ENCODE peak calls at places on chromosomes 4 and X, in four cellular contexts. B, D, Q and I are unnamed samples.

GRCh38 chrX:115560211-115560977 is 580 bp upstream of the PLS3 start:
- DNase-seq in B (peak; percentile 66), D (no peak), Q (peak; percentile 61), I (no peak)

GRCh38 chr4:162163892-162164759 is at the start of gene FSTL5:
- DNase-seq in D (peak; percentile 54), Q (peak; percentile 74), B (peak; percentile 45), I (no peak)

GRCh38 chr4:137664416-137664815 is 132.1 kb upstream of the PCDH18 start:
- DNase-seq in Q (no peak), D (no peak), B (peak; percentile 33), I (no peak)

GRCh38 chrX:41781500-41781899 is 57.5 kb downstream of the GPR82 start:
- DNase-seq in Q (peak; percentile 41), D (no peak), B (peak; percentile 49), I (no peak)

GRCh38 chrX:57286507-57287251 is at the start of gene FAAH2:
- DNase-seq in B (no peak), D (peak; percentile 21), Q (no peak), I (no peak)

GRCh38 chrX:70398899-70399298 is 24.2 kb upstream of the GDPD2 start:
- DNase-seq in Q (peak; percentile 3), B (peak; percentile 62), D (no peak), I (no peak)

GRCh38 chr4:98720871-98721480 is 62.6 kb upstream of the TSPAN5 start:
- DNase-seq in D (no peak), Q (peak; percentile 14), B (no peak), I (no peak)

GRCh38 chr4:118180776-118181175 is 146.5 kb downstream of the NDST3 start:
- DNase-seq in Q (no peak), D (no peak), B (no peak), I (no peak)

GRCh38 chrX:40169193-40170086 is 71.7 kb upstream of the BCOR start:
- DNase-seq in D (peak; percentile 66), Q (peak; percentile 77), B (peak; percentile 83), I (no peak)

GRCh38 chr4:140154572-140154891 is 548 bp upstream of the MAML3 start:
- DNase-seq in B (no peak), Q (no peak), D (no peak), I (no peak)

GRCh38 chrX:48025561-48025960 is 18.8 kb downstream of the SPACA5 start:
- DNase-seq in B (peak; percentile 71), Q (peak; percentile 54), D (no peak), I (no peak)

GRCh38 chr4:113405874-113406722 is 355.4 kb downstream of the CAMK2D start:
- DNase-seq in Q (no peak), D (no peak), B (no peak), I (no peak)

GRCh38 chr4:109433281-109434006 is at the start of gene SEC24B:
- DNase-seq in D (peak; percentile 94), B (peak; percentile 83), Q (peak; percentile 73), I (no peak)

DNA sequence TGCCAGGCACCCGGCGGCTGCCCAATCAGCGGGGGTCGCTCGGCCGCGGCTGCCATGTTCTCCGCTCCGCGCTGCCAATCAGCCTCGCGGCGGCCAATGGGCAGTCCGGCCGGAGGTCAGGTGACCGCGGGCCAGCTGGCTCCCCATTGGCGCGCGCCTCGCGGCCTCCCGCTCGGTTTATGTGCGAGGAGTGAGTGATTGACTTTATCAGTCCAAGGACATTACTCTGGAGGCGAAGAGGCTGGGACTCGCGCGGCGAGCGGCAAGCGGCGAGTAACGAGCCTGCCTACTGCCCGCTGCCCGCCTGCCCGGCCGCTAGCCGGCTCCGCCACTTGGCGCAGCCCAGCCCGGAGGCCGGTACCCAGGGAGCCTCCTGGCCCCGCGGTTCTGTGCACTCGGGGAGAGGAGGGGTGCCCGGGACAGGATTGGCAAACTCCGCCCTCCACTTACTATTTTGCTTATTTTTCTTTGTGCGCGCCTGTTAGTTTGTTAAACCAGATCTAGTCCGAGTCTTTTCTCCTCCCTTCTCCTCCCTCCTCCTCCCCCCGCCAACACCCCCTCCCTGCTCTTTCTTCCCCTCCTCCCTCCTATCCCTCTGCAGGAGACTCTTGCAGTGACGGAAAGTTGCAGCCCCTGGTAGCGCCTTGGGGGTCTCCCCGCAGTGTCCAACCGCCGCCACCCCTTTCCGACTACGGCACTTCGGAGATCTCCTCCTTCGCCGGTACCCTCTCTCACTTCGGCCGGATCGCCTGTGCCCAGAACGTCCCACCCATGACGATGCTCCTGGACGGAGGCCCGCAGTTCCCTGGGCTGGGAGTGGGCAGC is at the start of gene ZIC3:
- DNase-seq in B (peak; percentile 45), D (peak; percentile 82), Q (peak; percentile 3), I (no peak)
- H3K4me3 ChIP-seq in B (peak within 1 kb of the TSS; percentile 55), D (peak within 1 kb of the TSS; percentile 73), Q (peak within 1 kb of the TSS; percentile 46), I (peak within 1 kb of the TSS; percentile 29)

DNA sequence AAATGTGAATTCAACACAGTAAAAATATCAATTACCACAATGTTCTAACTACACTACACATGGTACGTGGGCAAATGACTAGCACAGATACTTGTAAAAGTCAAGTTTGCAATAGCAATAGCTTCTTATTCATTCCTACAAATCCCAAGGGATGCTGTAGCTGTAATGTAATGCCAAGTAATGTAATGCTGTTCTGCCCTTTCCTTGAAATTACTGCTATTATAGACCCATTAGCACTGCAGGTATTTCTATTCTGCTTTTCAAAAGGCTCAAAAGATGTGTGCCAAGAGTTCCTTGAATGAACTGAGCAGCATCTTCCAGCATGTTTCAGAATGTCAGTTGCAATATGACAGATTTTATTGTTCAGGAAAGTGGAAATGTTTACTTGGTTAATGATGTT is 129.9 kb upstream of the BANK1 start:
- DNase-seq in Q (no peak), B (no peak), D (no peak), I (no peak)
- H3K4me3 ChIP-seq in Q (no peak overlapping the region), B (no peak overlapping the region), D (no peak overlapping the region), I (no peak overlapping the region)

GRCh38 chr4:13546374-13546854 is 2.1 kb upstream of the NKX3-2 start:
- DNase-seq in D (no peak), Q (no peak), B (no peak), I (no peak)

GRCh38 chr4:13548984-13549546 is 4.8 kb upstream of the NKX3-2 start:
- DNase-seq in Q (peak; percentile 68), B (peak; percentile 87), D (peak; percentile 83), I (no peak)

GRCh38 chr4:13546855-13547562 is 2.7 kb upstream of the NKX3-2 start:
- DNase-seq in D (no peak), Q (no peak), B (no peak), I (no peak)

GRCh38 chr4:13547563-13548041 is 3.3 kb upstream of the NKX3-2 start:
- DNase-seq in D (no peak), B (no peak), Q (no peak), I (no peak)

GRCh38 chr4:13548059-13548983 is 4.0 kb upstream of the NKX3-2 start:
- DNase-seq in Q (no peak), B (no peak), D (no peak), I (no peak)
- H3K4me3 ChIP-seq in Q (peak overlapping the region; percentile 5), B (peak overlapping the region; percentile 38), D (peak overlapping the region; percentile 52), I (no peak overlapping the region)

DNA sequence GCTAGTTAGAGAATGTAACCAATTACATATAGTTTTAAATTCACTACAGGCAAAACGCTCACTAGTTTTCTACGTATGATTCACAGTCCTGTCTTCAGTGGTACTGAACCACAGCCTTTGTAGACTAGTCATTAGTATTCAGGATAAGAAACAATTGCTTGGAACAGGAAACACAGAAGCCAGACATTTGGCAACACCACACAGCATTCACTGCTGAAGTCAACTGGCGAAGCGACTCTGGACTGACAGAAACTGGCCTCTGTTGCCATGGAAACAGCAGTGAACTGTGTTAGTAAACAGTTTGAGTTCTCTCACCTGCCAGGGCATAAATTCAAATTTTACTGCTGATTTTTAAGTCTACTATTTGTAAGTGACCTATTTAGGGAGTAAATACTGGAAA is 57.6 kb downstream of the MAPK10 start:
- DNase-seq in D (no peak), Q (no peak), B (peak; percentile 92), I (no peak)
- H3K4me3 ChIP-seq in D (no peak overlapping the region), Q (no peak overlapping the region), B (no peak overlapping the region), I (no peak overlapping the region)

DNA sequence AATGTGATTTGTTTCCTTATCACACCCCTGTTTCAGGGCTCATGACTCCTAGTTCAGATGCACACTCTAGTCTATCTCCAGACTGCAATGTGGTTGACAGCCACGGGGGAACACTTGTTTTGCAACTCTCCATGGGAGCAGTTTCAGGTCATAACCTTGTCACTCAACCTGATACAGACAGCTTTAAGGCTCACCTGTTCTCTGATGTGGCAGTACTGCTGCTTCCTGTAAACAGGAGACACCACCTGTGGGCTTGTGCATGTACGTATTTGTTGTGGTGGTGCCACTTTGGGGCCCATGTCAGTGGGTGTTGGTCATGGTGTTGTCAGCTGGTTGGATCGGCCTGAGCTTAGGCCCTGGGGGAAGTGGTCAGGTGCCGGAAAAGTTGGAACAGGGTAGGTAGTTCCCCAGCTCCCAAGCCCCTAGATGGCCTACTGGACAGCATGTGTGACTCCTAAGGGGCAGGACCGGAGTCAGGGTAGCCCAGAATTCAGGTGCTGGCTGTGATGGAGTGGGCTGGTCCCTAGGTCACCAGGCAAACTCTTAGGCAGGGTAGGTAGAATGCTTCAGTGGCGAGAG is 46.2 kb downstream of the FAM9B start:
- DNase-seq in D (no peak), Q (no peak), B (no peak), I (no peak)
- H3K4me3 ChIP-seq in D (no peak overlapping the region), Q (no peak overlapping the region), B (no peak overlapping the region), I (no peak overlapping the region)

GRCh38 chrX:9785944-9786741 is at the start of gene SHROOM2:
- DNase-seq in B (peak; percentile 29), D (no peak), Q (no peak), I (no peak)

GRCh38 chrX:9781941-9782340 is 4.3 kb upstream of the SHROOM2 start:
- DNase-seq in B (no peak), Q (no peak), D (no peak), I (no peak)

GRCh38 chrX:9786839-9787635 is 808 bp downstream of the SHROOM2 start:
- DNase-seq in D (no peak), Q (no peak), B (no peak), I (no peak)

GRCh38 chrX:9788908-9789307 is 2.7 kb downstream of the SHROOM2 start:
- DNase-seq in B (peak; percentile 48), D (no peak), Q (no peak), I (no peak)

GRCh38 chrX:9785252-9785943 is 831 bp upstream of the SHROOM2 start:
- DNase-seq in B (no peak), Q (no peak), D (no peak), I (no peak)
- H3K4me3 ChIP-seq in B (peak overlapping the region; percentile 89), Q (no peak overlapping the region), D (peak overlapping the region; percentile 60), I (no peak overlapping the region)

GRCh38 chr4:30941641-30942040 is 221.5 kb downstream of the PCDH7 start:
- DNase-seq in Q (no peak), D (no peak), B (no peak), I (no peak)
- H3K4me3 ChIP-seq in Q (no peak overlapping the region), D (no peak overlapping the region), B (no peak overlapping the region), I (no peak overlapping the region)